ENCODE peak calls at places on chromosomes 6 and 20, in four cellular contexts. Y, H, Q and M are unnamed samples.
A peak's percentile ranks its signal among the peaks of the same experiment; 100 is the strongest.

GRCh38 chr20:48350291-48350988 is 477.4 kb downstream of the PREX1 start:
- DNase-seq in Y (no peak), H (no peak), Q (no peak), M (peak; percentile 15)

GRCh38 chr6:91659881-91660280 is 1073.0 kb upstream of the MAP3K7 start:
- DNase-seq in Y (no peak), H (no peak), Q (no peak), M (no peak)

GRCh38 chr6:91566467-91566866 is 979.6 kb upstream of the MAP3K7 start:
- DNase-seq in Y (no peak), H (no peak), Q (no peak), M (no peak)

GRCh38 chr6:37784585-37784967 is 35.0 kb upstream of the ZFAND3 start:
- DNase-seq in Y (no peak), H (no peak), Q (no peak), M (no peak)

GRCh38 chr6:551405-551804 is 105.5 kb downstream of the HUS1B start:
- DNase-seq in Y (peak; percentile 14), H (no peak), Q (no peak), M (peak; percentile 73)

GRCh38 chr20:25252686-25253421 is 5.0 kb downstream of the PYGB start:
- DNase-seq in Y (no peak), H (no peak), Q (no peak), M (no peak)

GRCh38 chr20:48286571-48287551 is 501.6 kb upstream of the SULF2 start:
- DNase-seq in Y (no peak), H (no peak), Q (no peak), M (peak; percentile 31)

GRCh38 chr20:32970115-32970972 is 33.9 kb downstream of the SUN5 start:
- DNase-seq in Y (no peak), H (no peak), Q (no peak), M (no peak)

GRCh38 chr20:36865076-36865860 is 10.7 kb upstream of the TLDC2 start:
- DNase-seq in Y (no peak), H (no peak), Q (no peak), M (no peak)

GRCh38 chr20:41249781-41250281 is 67.7 kb downstream of the ZHX3 start:
- DNase-seq in Y (peak; percentile 80), H (no peak), Q (no peak), M (peak; percentile 82)

GRCh38 chr20:7792131-7792869 is 148.0 kb downstream of the HAO1 start:
- DNase-seq in Y (peak; percentile 6), H (no peak), Q (no peak), M (no peak)

GRCh38 chr6:80771941-80772340 is 665.5 kb downstream of the BCKDHB start:
- DNase-seq in Y (peak; percentile 61), H (no peak), Q (no peak), M (peak; percentile 60)

GRCh38 chr6:89351632-89352328 is 742 bp downstream of the UBE2J1 start:
- DNase-seq in Y (no peak), H (no peak), Q (no peak), M (peak; percentile 20)

GRCh38 chr20:4509825-4510522 is 211.7 kb upstream of the PRND start:
- DNase-seq in Y (no peak), H (no peak), Q (no peak), M (peak; percentile 49)

GRCh38 chr6:129575378-129576118 is 134.4 kb downstream of the ARHGAP18 start:
- DNase-seq in Y (peak; percentile 78), H (no peak), Q (no peak), M (peak; percentile 82)

GRCh38 chr6:93282521-93283031 is 136.8 kb downstream of the EPHA7 start:
- DNase-seq in Y (no peak), H (no peak), Q (no peak), M (no peak)

GRCh38 chr6:41581381-41581991 is 35.3 kb downstream of the FOXP4 start:
- DNase-seq in Y (peak; percentile 84), H (no peak), Q (no peak), M (peak; percentile 89)

GRCh38 chr6:33988121-33989015 is 157.5 kb downstream of the GRM4 start:
- DNase-seq in Y (no peak), H (no peak), Q (no peak), M (no peak)

GRCh38 chr6:75748743-75749538 is at the start of gene MYO6:
- DNase-seq in Y (peak; percentile 47), H (peak; percentile 26), Q (peak; percentile 4), M (peak; percentile 62)

GRCh38 chr6:169808608-169808967 is 57.2 kb downstream of the ERMARD start:
- DNase-seq in Y (no peak), H (no peak), Q (no peak), M (no peak)

GRCh38 chr6:582370-582769 is 74.5 kb downstream of the HUS1B start:
- DNase-seq in Y (peak; percentile 48), H (no peak), Q (no peak), M (peak; percentile 77)

GRCh38 chr6:77231438-77232305 is 231.6 kb downstream of the HTR1B start:
- DNase-seq in Y (peak; percentile 9), H (no peak), Q (no peak), M (peak; percentile 21)

GRCh38 chr6:169854083-169854725 is 102.8 kb downstream of the ERMARD start:
- DNase-seq in Y (no peak), H (no peak), Q (no peak), M (no peak)

GRCh38 chr6:1871936-1872335 is 262.2 kb downstream of the FOXC1 start:
- DNase-seq in Y (no peak), H (no peak), Q (no peak), M (no peak)

GRCh38 chr6:4844108-4844507 is 67.9 kb downstream of the CDYL start:
- DNase-seq in Y (no peak), H (no peak), Q (no peak), M (no peak)

GRCh38 chr6:125853740-125854139 is 63.0 kb downstream of the NCOA7 start:
- DNase-seq in Y (no peak), H (no peak), Q (no peak), M (peak; percentile 31)

GRCh38 chr20:57451759-57452661 is 60.8 kb downstream of the RBM38 start:
- DNase-seq in Y (no peak), H (no peak), Q (no peak), M (no peak)

GRCh38 chr6:45075246-45075645 is 252.9 kb upstream of the RUNX2 start:
- DNase-seq in Y (peak; percentile 100), H (no peak), Q (no peak), M (peak; percentile 97)

GRCh38 chr6:137705166-137706064 is 161.6 kb upstream of the TNFAIP3 start:
- DNase-seq in Y (peak; percentile 69), H (peak; percentile 57), Q (no peak), M (peak; percentile 84)

GRCh38 chr20:44776977-44777376 is 31.3 kb downstream of the KCNK15 start:
- DNase-seq in Y (peak; percentile 19), H (no peak), Q (no peak), M (peak; percentile 40)

GRCh38 chr20:51651921-51652549 is 109.5 kb upstream of the NFATC2 start:
- DNase-seq in Y (no peak), H (no peak), Q (no peak), M (peak; percentile 26)

GRCh38 chr20:50628326-50628725 is 63.0 kb downstream of the RIPOR3 start:
- DNase-seq in Y (no peak), H (no peak), Q (no peak), M (no peak)

GRCh38 chr6:111195656-111196055 is 108.4 kb downstream of the SLC16A10 start:
- DNase-seq in Y (no peak), H (no peak), Q (no peak), M (no peak)

GRCh38 chr6:41705996-41706835 is 29.2 kb downstream of the TFEB start:
- DNase-seq in Y (peak; percentile 67), H (peak; percentile 50), Q (peak; percentile 41), M (peak; percentile 66)

GRCh38 chr6:128806274-128806673 is 76.7 kb upstream of the LAMA2 start:
- DNase-seq in Y (peak; percentile 89), H (no peak), Q (no peak), M (peak; percentile 54)

GRCh38 chr6:5004373-5005037 is 668 bp upstream of the RPP40 start:
- DNase-seq in Y (no peak), H (no peak), Q (no peak), M (no peak)